ENCODE peak calls at places on chromosomes 7 and 10, in six cellular contexts. L is K562, S is GM12878, Q is A549, F is HepG2, D is endothelial cell of umbilical vein. Z is an unnamed sample.

GRCh38 chr10:88343761-88344484 is 239.2 kb downstream of the RNLS start:
- DNase-seq in F (no peak), Q (no peak), L (no peak), S (no peak), D (no peak), Z (no peak)

GRCh38 chr10:57338823-57339558 is 928.7 kb downstream of the IPMK start:
- DNase-seq in Q (peak), S (peak), L (peak), F (peak), D (peak), Z (peak)

GRCh38 chr10:95229724-95230627 is 35.9 kb downstream of the ACSM6 start:
- DNase-seq in S (no peak), F (no peak), Q (peak), L (no peak), D (peak), Z (no peak)

GRCh38 chr7:85023066-85023687 is 163.7 kb downstream of the SEMA3D start:
- DNase-seq in S (no peak), Q (no peak), F (peak), L (peak), D (peak), Z (peak)

GRCh38 chr7:50620418-50620817 is 55.2 kb upstream of the DDC start:
- DNase-seq in L (no peak), D (no peak), Q (no peak), F (no peak), S (no peak), Z (no peak)

GRCh38 chr10:26475448-26475847 is 37.3 kb downstream of the APBB1IP start:
- DNase-seq in L (no peak), S (no peak), Q (no peak), D (no peak), F (no peak), Z (no peak)

GRCh38 chr10:21724695-21725371 is 190.8 kb downstream of the MLLT10 start:
- DNase-seq in L (peak), F (peak), D (peak), S (peak), Q (peak), Z (peak)

GRCh38 chr7:102287465-102288146 is 938 bp downstream of the SH2B2 start:
- DNase-seq in S (no peak), D (no peak), L (no peak), Q (no peak), F (no peak), Z (peak)

GRCh38 chr7:37726022-37726421 is 42.5 kb downstream of the GPR141 start:
- DNase-seq in L (no peak), D (no peak), Q (no peak), S (no peak), F (no peak), Z (no peak)

GRCh38 chr7:88452648-88453047 is 146.0 kb upstream of the STEAP4 start:
- DNase-seq in F (no peak), Q (no peak), D (no peak), L (no peak), S (no peak), Z (no peak)

GRCh38 chr10:43372751-43373445 is 1.5 kb downstream of the FXYD4 start:
- DNase-seq in Q (no peak), L (no peak), S (no peak), F (no peak), D (no peak), Z (no peak)

GRCh38 chr10:95382174-95382573 is 91.4 kb upstream of the PDLIM1 start:
- DNase-seq in D (no peak), F (no peak), S (no peak), L (no peak), Q (no peak), Z (no peak)

GRCh38 chr7:21355406-21355874 is 72.4 kb upstream of the SP4 start:
- DNase-seq in Q (no peak), L (peak), S (peak), F (no peak), D (no peak), Z (peak)

DNA sequence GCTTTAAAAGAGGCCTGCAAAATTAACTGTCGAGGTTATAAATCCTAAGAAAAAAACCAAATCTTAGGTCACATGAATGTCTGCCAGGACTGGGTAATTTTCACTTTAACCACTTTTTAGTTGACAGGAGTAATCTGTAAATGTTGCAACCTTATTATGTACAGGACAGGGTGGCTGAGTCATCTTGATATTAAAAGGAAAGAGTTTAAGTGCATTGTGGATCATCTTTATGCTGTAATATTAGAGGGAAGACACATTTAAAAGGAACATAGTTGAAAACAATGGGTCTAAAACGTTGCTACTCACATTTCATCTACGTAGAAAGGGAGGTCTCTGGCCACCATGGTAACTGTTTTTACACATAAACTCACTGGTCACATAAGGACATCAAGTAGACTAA is 115.5 kb downstream of the LSMEM1 start:
- DNase-seq in S (no peak), Q (no peak), F (no peak), D (no peak), L (no peak), Z (no peak)
- TF ChIP-seq MYC in S (no peak), Q (no peak), F (no peak), D (no peak), L (no peak), Z (no peak)

GRCh38 chr7:154743211-154743610 is 259.7 kb downstream of the PAXIP1 start:
- DNase-seq in F (no peak), L (no peak), S (no peak), D (no peak), Q (no peak), Z (no peak)
- TF ChIP-seq MYC in F (no peak), L (no peak), S (no peak), D (no peak), Q (no peak), Z (no peak)

DNA sequence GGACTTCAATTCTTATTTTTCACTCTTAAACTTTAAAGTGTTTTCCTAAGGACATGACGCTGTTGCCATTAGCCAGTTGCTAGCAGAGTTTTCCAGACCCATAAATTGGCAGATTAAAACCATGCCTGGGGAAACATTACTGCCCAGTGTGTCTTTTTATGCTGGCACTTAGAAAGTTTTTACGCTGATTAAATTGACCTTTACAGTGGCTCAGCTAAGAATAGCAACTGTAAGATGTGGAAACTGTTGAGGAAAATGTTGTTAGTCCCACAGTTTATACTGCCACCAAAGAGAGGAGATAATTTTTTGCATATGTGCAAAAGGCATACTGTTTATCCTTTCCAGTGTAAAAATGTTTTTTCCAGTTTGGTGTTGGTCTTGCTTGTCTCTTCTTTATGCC is 45.5 kb downstream of the CYP17A1 start:
- DNase-seq in L (no peak), D (no peak), Q (no peak), S (no peak), F (no peak), Z (no peak)
- TF ChIP-seq MYC in L (no peak), D (no peak), Q (no peak), S (no peak), F (no peak), Z (no peak)

DNA sequence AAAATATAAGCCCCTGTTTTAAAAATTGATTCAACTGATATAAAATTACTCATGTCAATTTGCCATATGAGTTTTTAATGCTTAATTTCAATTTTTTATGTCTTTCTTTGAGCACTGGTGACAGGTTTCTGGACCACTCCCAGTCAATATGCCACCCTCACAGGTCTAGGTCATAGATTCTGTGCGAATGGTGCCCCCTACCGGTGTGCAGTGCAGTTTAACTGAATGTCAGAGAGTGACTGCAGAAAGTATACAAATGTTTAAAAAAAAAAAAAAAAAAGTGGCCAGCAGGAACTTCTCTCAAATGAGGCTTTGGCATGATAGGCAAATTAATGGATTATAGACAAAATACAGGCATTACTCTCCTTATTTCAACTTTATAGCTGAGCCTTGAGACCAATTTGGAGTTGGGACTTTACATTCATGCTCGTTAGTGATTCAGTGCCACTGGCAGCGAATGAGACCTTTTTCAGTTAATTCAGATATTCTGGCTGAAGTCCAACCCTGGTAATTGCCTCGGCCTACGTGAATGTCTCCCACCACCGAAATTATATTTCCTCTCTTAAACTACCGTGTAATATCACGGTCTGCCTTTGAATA is 427.6 kb downstream of the PHTF2 start:
- DNase-seq in L (peak), F (peak), D (peak), S (no peak), Q (peak), Z (peak)
- TF ChIP-seq MYC in L (no peak), F (no peak), D (no peak), S (no peak), Q (no peak), Z (no peak)

GRCh38 chr7:33882950-33883349 is 22.4 kb upstream of the BMPER start:
- DNase-seq in F (no peak), Q (no peak), S (no peak), D (no peak), L (no peak), Z (no peak)
- TF ChIP-seq MYC in F (no peak), Q (no peak), S (no peak), D (no peak), L (no peak), Z (no peak)

GRCh38 chr10:34650156-34650555 is 164.9 kb downstream of the PARD3 start:
- DNase-seq in S (no peak), L (no peak), Q (no peak), D (no peak), F (no peak), Z (peak)
- TF ChIP-seq MYC in S (no peak), L (no peak), Q (no peak), D (no peak), F (no peak), Z (no peak)

GRCh38 chr7:28890137-28890536 is 68.0 kb downstream of the TRIL start:
- DNase-seq in D (no peak), Q (no peak), S (no peak), L (no peak), F (no peak), Z (no peak)

GRCh38 chr7:28889290-28889689 is 68.8 kb downstream of the TRIL start:
- DNase-seq in D (no peak), Q (no peak), F (no peak), L (no peak), S (no peak), Z (no peak)

GRCh38 chr7:28893888-28894287 is 64.2 kb downstream of the TRIL start:
- DNase-seq in S (no peak), L (no peak), F (no peak), Q (no peak), D (no peak), Z (no peak)

GRCh38 chr7:28885771-28886170 is 72.4 kb downstream of the TRIL start:
- DNase-seq in S (no peak), F (no peak), L (no peak), Q (no peak), D (no peak), Z (no peak)

DNA sequence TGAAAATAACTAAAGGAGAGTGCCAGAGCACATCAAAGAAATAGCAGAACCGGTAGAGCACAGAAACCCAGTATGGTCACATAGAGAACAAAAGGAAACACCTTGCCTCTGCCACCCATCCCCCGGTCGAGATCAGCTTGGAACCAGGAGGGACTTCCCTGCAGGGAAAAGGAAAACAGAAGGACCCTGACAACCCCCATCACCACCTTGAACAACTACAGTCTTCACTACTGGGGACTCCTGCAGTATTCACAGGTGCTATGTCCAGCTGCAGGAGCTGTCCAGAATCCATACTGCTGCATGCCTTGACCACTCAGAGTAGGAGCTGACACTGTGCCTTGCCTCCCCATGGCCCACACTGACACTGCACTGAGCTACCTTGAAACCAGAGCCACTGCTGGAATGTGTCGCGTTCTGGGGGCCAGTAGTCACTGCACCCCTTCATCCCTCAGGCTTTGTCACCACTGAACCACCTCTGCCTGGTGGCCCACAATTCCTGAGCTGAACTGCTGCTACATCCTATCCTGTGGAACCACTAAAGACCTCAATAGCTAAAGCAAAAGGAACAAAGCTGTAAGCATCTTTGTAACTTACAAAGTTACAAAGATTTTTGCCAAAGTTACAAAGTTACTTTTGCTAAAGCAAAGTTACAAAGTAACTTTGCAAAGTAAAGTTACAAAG is 66.8 kb downstream of the TRIL start:
- DNase-seq in F (peak), D (no peak), L (no peak), Q (no peak), S (no peak), Z (no peak)
- TF ChIP-seq MYC in F (no peak), D (no peak), L (no peak), Q (no peak), S (no peak), Z (no peak)